ENCODE peak calls at places on chromosomes 12 and 14, in seven cellular contexts. U, P, W, H, Z, M and B are unnamed samples.

GRCh38 chr14:104795781-104796681 is 483 bp upstream of the AKT1 start:
- DNase-seq in Z (peak; percentile 70), M (no peak), U (peak; percentile 67), P (peak; percentile 68), H (peak; percentile 74), W (peak; percentile 72), B (peak; percentile 85)

GRCh38 chr12:78194448-78194847 is 363.8 kb downstream of the NAV3 start:
- DNase-seq in U (no peak), Z (no peak), H (no peak), W (no peak), P (no peak), M (no peak), B (no peak)

GRCh38 chr12:47033797-47034555 is 45.4 kb upstream of the PCED1B start:
- DNase-seq in H (no peak), P (no peak), M (no peak), W (no peak), Z (no peak), U (no peak), B (no peak)

GRCh38 chr14:29558516-29558915 is 369.1 kb downstream of the PRKD1 start:
- DNase-seq in H (no peak), Z (no peak), W (no peak), M (no peak), U (no peak), P (no peak), B (no peak)

GRCh38 chr12:76777765-76778216 is 13.9 kb downstream of the ZDHHC17 start:
- DNase-seq in W (no peak), P (no peak), Z (no peak), M (no peak), U (no peak), H (no peak), B (no peak)

GRCh38 chr14:26522985-26523384 is 74.8 kb downstream of the NOVA1 start:
- DNase-seq in P (no peak), M (no peak), H (no peak), W (no peak), Z (no peak), U (no peak), B (no peak)

GRCh38 chr14:54189358-54190354 is 207.2 kb upstream of the CDKN3 start:
- DNase-seq in M (no peak), Z (no peak), U (no peak), W (no peak), H (no peak), P (no peak), B (no peak)

GRCh38 chr14:77364146-77364545 is 12.7 kb downstream of the TMED8 start:
- DNase-seq in U (no peak), P (no peak), W (no peak), H (no peak), M (no peak), Z (no peak), B (no peak)

GRCh38 chr12:50222275-50222783 is 55.2 kb upstream of the CERS5 start:
- DNase-seq in P (peak; percentile 52), U (no peak), H (no peak), W (peak; percentile 80), M (peak; percentile 57), Z (peak; percentile 25), B (no peak)

GRCh38 chr12:72264548-72265175 is 7.5 kb upstream of the TRHDE start:
- DNase-seq in M (no peak), W (no peak), H (no peak), P (no peak), Z (no peak), U (no peak), B (no peak)

GRCh38 chr12:70606001-70606400 is 31.2 kb downstream of the PTPRB start:
- DNase-seq in M (no peak), H (no peak), U (no peak), W (no peak), P (no peak), Z (no peak), B (no peak)

GRCh38 chr14:71532349-71532748 is 399.9 kb upstream of the RGS6 start:
- DNase-seq in Z (no peak), W (no peak), H (no peak), M (no peak), U (no peak), P (no peak), B (no peak)

GRCh38 chr12:91923864-91924263 is 221.8 kb downstream of the BTG1 start:
- DNase-seq in P (no peak), M (no peak), Z (no peak), W (no peak), U (peak; percentile 41), H (no peak), B (peak; percentile 24)

GRCh38 chr12:79688376-79689040 is 2.3 kb downstream of the PAWR start:
- DNase-seq in W (no peak), U (no peak), H (no peak), M (no peak), Z (no peak), P (no peak), B (no peak)

GRCh38 chr14:92425101-92425500 is 88.5 kb upstream of the RIN3 start:
- DNase-seq in Z (no peak), H (no peak), W (no peak), P (no peak), M (no peak), U (no peak), B (no peak)

GRCh38 chr12:106760184-106760531 is 14.3 kb upstream of the RIC8B start:
- DNase-seq in M (peak; percentile 80), Z (no peak), H (no peak), P (peak; percentile 31), U (no peak), W (no peak), B (no peak)

GRCh38 chr14:105315211-105315721 is 718 bp downstream of the PACS2 start:
- DNase-seq in U (peak; percentile 72), W (no peak), P (peak; percentile 66), M (no peak), H (peak; percentile 57), Z (peak; percentile 65), B (peak; percentile 83)

GRCh38 chr14:24183014-24183481 is 5.6 kb downstream of the IPO4 start:
- DNase-seq in M (no peak), W (no peak), H (no peak), P (no peak), U (no peak), Z (no peak), B (no peak)
- H3K36me3 ChIP-seq in M (peaks cover 97% of the 10 kb centered on the region), W (peaks cover 90% of the 10 kb centered on the region), H (no peaks in the 10 kb centered on the region), P (peaks cover 27% of the 10 kb centered on the region), U (peaks cover 47% of the 10 kb centered on the region), Z (peaks cover 36% of the 10 kb centered on the region), B (no peaks in the 10 kb centered on the region)

DNA sequence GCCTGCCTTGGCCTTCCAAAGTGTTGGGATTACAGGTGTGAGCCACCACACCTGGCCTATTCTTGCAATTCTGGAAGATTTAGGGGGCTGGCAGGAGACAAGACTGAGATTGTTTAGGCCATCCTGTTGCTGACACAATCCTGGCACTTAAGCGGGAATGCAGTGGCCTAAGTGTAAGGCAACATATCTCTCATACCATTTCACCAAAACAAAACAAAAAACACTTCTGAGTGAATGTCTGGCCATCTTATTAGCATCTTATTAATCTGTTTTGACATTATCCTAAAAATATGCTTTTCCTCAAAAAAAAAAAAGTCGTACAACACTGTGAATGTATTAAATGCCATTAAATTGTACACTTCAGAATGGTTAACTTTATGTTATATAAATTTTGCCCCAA is 67.6 kb downstream of the DENND5B start:
- DNase-seq in H (no peak), Z (no peak), M (no peak), U (no peak), W (no peak), P (no peak), B (no peak)
- H3K4me1 ChIP-seq in H (no peaks in the 10 kb centered on the region), Z (peaks cover 20% of the 10 kb centered on the region), M (peaks cover 2% of the 10 kb centered on the region), U (no peaks in the 10 kb centered on the region), W (no peaks in the 10 kb centered on the region), P (peaks cover 27% of the 10 kb centered on the region), B (peaks cover 10% of the 10 kb centered on the region)

GRCh38 chr12:124338876-124339603 is 44.1 kb downstream of the RFLNA start:
- DNase-seq in P (no peak), M (no peak), U (no peak), Z (no peak), H (no peak), W (no peak), B (no peak)
- H3K36me3 ChIP-seq in P (peaks cover 52% of the 10 kb centered on the region), M (peaks cover 88% of the 10 kb centered on the region), U (peaks cover 19% of the 10 kb centered on the region), Z (peaks cover 56% of the 10 kb centered on the region), H (no peaks in the 10 kb centered on the region), W (peaks cover 78% of the 10 kb centered on the region), B (peaks cover 11% of the 10 kb centered on the region)

GRCh38 chr14:87815121-87815520 is 177.9 kb downstream of the GALC start:
- DNase-seq in W (no peak), Z (no peak), H (no peak), P (no peak), M (no peak), U (no peak), B (no peak)

GRCh38 chr14:87810711-87811110 is 182.3 kb downstream of the GALC start:
- DNase-seq in M (no peak), W (peak; percentile 22), P (no peak), U (no peak), H (no peak), Z (peak; percentile 6), B (no peak)

GRCh38 chr14:87811246-87811645 is 181.7 kb downstream of the GALC start:
- DNase-seq in P (no peak), Z (no peak), U (no peak), M (no peak), H (no peak), W (no peak), B (no peak)

GRCh38 chr14:87813691-87814090 is 179.3 kb downstream of the GALC start:
- DNase-seq in M (no peak), P (no peak), H (no peak), W (no peak), U (no peak), Z (no peak), B (no peak)

GRCh38 chr14:87813211-87813610 is 179.8 kb downstream of the GALC start:
- DNase-seq in U (no peak), H (no peak), M (no peak), P (no peak), W (no peak), Z (no peak), B (no peak)
- H3K4me1 ChIP-seq in U (no peaks in the 10 kb centered on the region), H (no peaks in the 10 kb centered on the region), M (no peaks in the 10 kb centered on the region), P (no peaks in the 10 kb centered on the region), W (no peaks in the 10 kb centered on the region), Z (peaks cover 7% of the 10 kb centered on the region), B (no peaks in the 10 kb centered on the region)

GRCh38 chr12:110534811-110535210 is 32.7 kb downstream of the RAD9B start:
- DNase-seq in W (no peak), P (no peak), Z (no peak), M (no peak), H (no peak), U (no peak), B (no peak)
- H3K36me3 ChIP-seq in W (peaks cover 18% of the 10 kb centered on the region), P (no peaks in the 10 kb centered on the region), Z (peaks cover 2% of the 10 kb centered on the region), M (peaks cover 46% of the 10 kb centered on the region), H (no peaks in the 10 kb centered on the region), U (peaks cover 38% of the 10 kb centered on the region), B (no peaks in the 10 kb centered on the region)

GRCh38 chr12:101942206-101942605 is 64.8 kb downstream of the DRAM1 start:
- DNase-seq in H (no peak), Z (no peak), M (no peak), P (no peak), U (no peak), W (no peak), B (no peak)

GRCh38 chr12:101940400-101940950 is 63.1 kb downstream of the DRAM1 start:
- DNase-seq in H (no peak), U (no peak), M (no peak), W (no peak), P (no peak), Z (no peak), B (no peak)

GRCh38 chr12:101941306-101942000 is 64.1 kb downstream of the DRAM1 start:
- DNase-seq in P (no peak), H (no peak), Z (no peak), W (no peak), U (no peak), M (no peak), B (no peak)

GRCh38 chr12:101939306-101939705 is 61.9 kb downstream of the DRAM1 start:
- DNase-seq in H (no peak), W (no peak), M (no peak), Z (no peak), U (no peak), P (no peak), B (no peak)

GRCh38 chr12:101939856-101940265 is 62.5 kb downstream of the DRAM1 start:
- DNase-seq in H (peak; percentile 51), P (peak; percentile 60), U (peak; percentile 65), W (peak; percentile 58), M (peak; percentile 68), Z (peak; percentile 69), B (no peak)
- H3K4me1 ChIP-seq in H (no peaks in the 10 kb centered on the region), P (peaks cover 3% of the 10 kb centered on the region), U (no peaks in the 10 kb centered on the region), W (no peaks in the 10 kb centered on the region), M (no peaks in the 10 kb centered on the region), Z (no peaks in the 10 kb centered on the region), B (peaks cover 5% of the 10 kb centered on the region)